ENCODE peak calls at places on chromosomes 4 and X, in six cellular contexts. One of them, this sample, is unnamed.

GRCh38 chr4:80069837-80070788 is 2.9 kb downstream of the ANTXR2 start:
- DNase-seq in neural progenitor cell: no peak
- DNase-seq in heart right ventricle: no peak
- DNase-seq in dorsolateral prefrontal cortex: no peak
- DNase-seq in aorta: no peak
- DNase-seq in testis: no peak
- DNase-seq in this sample: no peak

GRCh38 chrX:133215747-133216146 is 2.4 kb downstream of the TFDP3 start:
- DNase-seq in dorsolateral prefrontal cortex: no peak
- DNase-seq in neural progenitor cell: peak; percentile 38
- DNase-seq in aorta: no peak
- DNase-seq in heart right ventricle: no peak
- DNase-seq in testis: peak; percentile 30
- DNase-seq in this sample: peak; percentile 61

GRCh38 chr4:146132445-146132844 is 43.1 kb upstream of the LSM6 start:
- DNase-seq in dorsolateral prefrontal cortex: no peak
- DNase-seq in testis: no peak
- DNase-seq in aorta: no peak
- DNase-seq in neural progenitor cell: no peak
- DNase-seq in heart right ventricle: no peak
- DNase-seq in this sample: no peak

GRCh38 chr4:113683143-113683542 is 78.4 kb downstream of the CAMK2D start:
- DNase-seq in aorta: no peak
- DNase-seq in heart right ventricle: no peak
- DNase-seq in dorsolateral prefrontal cortex: no peak
- DNase-seq in testis: no peak
- DNase-seq in neural progenitor cell: no peak
- DNase-seq in this sample: no peak

GRCh38 chr4:128031756-128032384 is 29.2 kb upstream of the LARP1B start:
- DNase-seq in dorsolateral prefrontal cortex: no peak
- DNase-seq in heart right ventricle: no peak
- DNase-seq in aorta: no peak
- DNase-seq in testis: no peak
- DNase-seq in neural progenitor cell: no peak
- DNase-seq in this sample: no peak

GRCh38 chrX:70262952-70263567 is 3.1 kb upstream of the P2RY4 start:
- DNase-seq in heart right ventricle: peak; percentile 5
- DNase-seq in dorsolateral prefrontal cortex: no peak
- DNase-seq in aorta: no peak
- DNase-seq in neural progenitor cell: peak; percentile 67
- DNase-seq in testis: peak; percentile 47
- DNase-seq in this sample: peak; percentile 65

GRCh38 chr4:5037553-5038551 is 13.4 kb upstream of the STK32B start:
- DNase-seq in neural progenitor cell: no peak
- DNase-seq in dorsolateral prefrontal cortex: no peak
- DNase-seq in aorta: no peak
- DNase-seq in heart right ventricle: no peak
- DNase-seq in testis: no peak
- DNase-seq in this sample: no peak

GRCh38 chr4:155809835-155810234 is 51.0 kb downstream of the GUCY1B1 start:
- DNase-seq in testis: no peak
- DNase-seq in neural progenitor cell: peak; percentile 77
- DNase-seq in dorsolateral prefrontal cortex: no peak
- DNase-seq in heart right ventricle: peak; percentile 10
- DNase-seq in aorta: no peak
- DNase-seq in this sample: peak; percentile 6

GRCh38 chr4:7172946-7173345 is 19.4 kb upstream of the SORCS2 start:
- DNase-seq in dorsolateral prefrontal cortex: peak; percentile 15
- DNase-seq in testis: no peak
- DNase-seq in neural progenitor cell: no peak
- DNase-seq in aorta: no peak
- DNase-seq in heart right ventricle: no peak
- DNase-seq in this sample: peak; percentile 7

GRCh38 chr4:125244848-125245450 is 69.8 kb upstream of the FAT4 start:
- DNase-seq in aorta: no peak
- DNase-seq in testis: no peak
- DNase-seq in heart right ventricle: no peak
- DNase-seq in neural progenitor cell: no peak
- DNase-seq in dorsolateral prefrontal cortex: no peak
- DNase-seq in this sample: no peak

GRCh38 chr4:15702941-15703403 is at the start of gene BST1:
- DNase-seq in neural progenitor cell: peak; percentile 28
- DNase-seq in heart right ventricle: peak; percentile 67
- DNase-seq in dorsolateral prefrontal cortex: peak; percentile 61
- DNase-seq in testis: peak; percentile 53
- DNase-seq in aorta: peak; percentile 88
- DNase-seq in this sample: peak; percentile 25

GRCh38 chr4:41044165-41044564 is 170.2 kb downstream of the APBB2 start:
- DNase-seq in dorsolateral prefrontal cortex: no peak
- DNase-seq in neural progenitor cell: no peak
- DNase-seq in heart right ventricle: no peak
- DNase-seq in testis: no peak
- DNase-seq in aorta: no peak
- DNase-seq in this sample: no peak

GRCh38 chrX:20217279-20217678 is 49.4 kb downstream of the RPS6KA3 start:
- DNase-seq in dorsolateral prefrontal cortex: no peak
- DNase-seq in testis: no peak
- DNase-seq in neural progenitor cell: no peak
- DNase-seq in heart right ventricle: no peak
- DNase-seq in aorta: no peak
- DNase-seq in this sample: no peak

GRCh38 chr4:185809517-185810071 is 2.4 kb downstream of the SORBS2 start:
- DNase-seq in testis: no peak
- DNase-seq in aorta: no peak
- DNase-seq in neural progenitor cell: no peak
- DNase-seq in heart right ventricle: no peak
- DNase-seq in dorsolateral prefrontal cortex: no peak
- DNase-seq in this sample: no peak

GRCh38 chrX:130055899-130056298 is 54.4 kb downstream of the ELF4 start:
- DNase-seq in dorsolateral prefrontal cortex: no peak
- DNase-seq in neural progenitor cell: no peak
- DNase-seq in testis: no peak
- DNase-seq in heart right ventricle: no peak
- DNase-seq in aorta: no peak
- DNase-seq in this sample: peak; percentile 81

GRCh38 chr4:38094419-38094818 is 134.2 kb downstream of the PTTG2 start:
- DNase-seq in heart right ventricle: no peak
- DNase-seq in aorta: no peak
- DNase-seq in dorsolateral prefrontal cortex: no peak
- DNase-seq in testis: no peak
- DNase-seq in neural progenitor cell: no peak
- DNase-seq in this sample: no peak

GRCh38 chr4:38090450-38091246 is 130.4 kb downstream of the PTTG2 start:
- DNase-seq in dorsolateral prefrontal cortex: no peak
- DNase-seq in testis: no peak
- DNase-seq in heart right ventricle: no peak
- DNase-seq in aorta: no peak
- DNase-seq in neural progenitor cell: no peak
- DNase-seq in this sample: no peak

GRCh38 chr4:38089961-38090360 is 129.8 kb downstream of the PTTG2 start:
- DNase-seq in dorsolateral prefrontal cortex: no peak
- DNase-seq in heart right ventricle: no peak
- DNase-seq in aorta: no peak
- DNase-seq in neural progenitor cell: no peak
- DNase-seq in testis: no peak
- DNase-seq in this sample: no peak

GRCh38 chr4:38092701-38093100 is 132.5 kb downstream of the PTTG2 start:
- DNase-seq in aorta: no peak
- DNase-seq in neural progenitor cell: no peak
- DNase-seq in testis: no peak
- DNase-seq in dorsolateral prefrontal cortex: no peak
- DNase-seq in heart right ventricle: no peak
- DNase-seq in this sample: no peak

DNA sequence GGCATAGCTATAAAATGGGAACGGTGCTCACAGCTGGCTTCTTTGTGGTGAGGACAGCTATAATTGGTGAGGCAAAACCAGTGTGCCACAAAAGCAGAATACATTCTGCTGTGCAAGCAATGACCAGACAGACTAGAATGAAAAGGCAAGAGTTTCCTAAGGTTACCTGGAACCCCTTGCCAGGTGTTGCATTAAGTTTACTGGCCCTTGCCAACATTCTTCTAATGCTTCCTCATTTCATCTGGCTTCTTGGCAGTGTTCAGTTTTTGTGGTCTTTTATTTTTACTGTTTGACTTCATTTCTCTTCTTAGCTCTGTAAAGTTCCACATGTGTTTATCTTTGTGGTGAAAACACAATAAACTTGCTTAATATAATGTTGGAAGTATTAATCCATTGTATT is 131.4 kb downstream of the PTTG2 start:
- DNase-seq in heart right ventricle: no peak
- DNase-seq in aorta: no peak
- DNase-seq in testis: no peak
- DNase-seq in dorsolateral prefrontal cortex: no peak
- DNase-seq in neural progenitor cell: no peak
- DNase-seq in this sample: no peak
- H3K4me3 ChIP-seq in heart right ventricle: no peak overlapping the region
- H3K4me3 ChIP-seq in aorta: no peak overlapping the region
- H3K4me3 ChIP-seq in testis: no peak overlapping the region
- H3K4me3 ChIP-seq in dorsolateral prefrontal cortex: no peak overlapping the region
- H3K4me3 ChIP-seq in neural progenitor cell: no peak overlapping the region
- H3K4me3 ChIP-seq in this sample: no peak overlapping the region

GRCh38 chr4:86963697-86964096 is 28.9 kb downstream of the AFF1 start:
- DNase-seq in neural progenitor cell: no peak
- DNase-seq in heart right ventricle: no peak
- DNase-seq in testis: no peak
- DNase-seq in aorta: no peak
- DNase-seq in dorsolateral prefrontal cortex: no peak
- DNase-seq in this sample: no peak
- H3K27me3 ChIP-seq in neural progenitor cell: no peaks in the 10 kb centered on the region
- H3K27me3 ChIP-seq in heart right ventricle: no peaks in the 10 kb centered on the region
- H3K27me3 ChIP-seq in testis: no peaks in the 10 kb centered on the region
- H3K27me3 ChIP-seq in aorta: no peaks in the 10 kb centered on the region
- H3K27me3 ChIP-seq in dorsolateral prefrontal cortex: no peaks in the 10 kb centered on the region
- H3K27me3 ChIP-seq in this sample: no peaks in the 10 kb centered on the region

GRCh38 chrX:120753413-120754251 is 122.0 kb downstream of the CT47B1 start:
- DNase-seq in heart right ventricle: no peak
- DNase-seq in neural progenitor cell: no peak
- DNase-seq in dorsolateral prefrontal cortex: no peak
- DNase-seq in aorta: no peak
- DNase-seq in testis: no peak
- DNase-seq in this sample: no peak

GRCh38 chrX:120750381-120750780 is 120.5 kb upstream of the C1GALT1C1 start:
- DNase-seq in testis: no peak
- DNase-seq in neural progenitor cell: no peak
- DNase-seq in aorta: no peak
- DNase-seq in heart right ventricle: no peak
- DNase-seq in dorsolateral prefrontal cortex: no peak
- DNase-seq in this sample: no peak

GRCh38 chrX:120751683-120752082 is 121.8 kb upstream of the C1GALT1C1 start:
- DNase-seq in aorta: no peak
- DNase-seq in heart right ventricle: no peak
- DNase-seq in neural progenitor cell: no peak
- DNase-seq in testis: no peak
- DNase-seq in dorsolateral prefrontal cortex: no peak
- DNase-seq in this sample: no peak

GRCh38 chrX:120755066-120755846 is 120.4 kb downstream of the CT47B1 start:
- DNase-seq in heart right ventricle: no peak
- DNase-seq in aorta: no peak
- DNase-seq in testis: no peak
- DNase-seq in dorsolateral prefrontal cortex: no peak
- DNase-seq in neural progenitor cell: peak; percentile 3
- DNase-seq in this sample: no peak

DNA sequence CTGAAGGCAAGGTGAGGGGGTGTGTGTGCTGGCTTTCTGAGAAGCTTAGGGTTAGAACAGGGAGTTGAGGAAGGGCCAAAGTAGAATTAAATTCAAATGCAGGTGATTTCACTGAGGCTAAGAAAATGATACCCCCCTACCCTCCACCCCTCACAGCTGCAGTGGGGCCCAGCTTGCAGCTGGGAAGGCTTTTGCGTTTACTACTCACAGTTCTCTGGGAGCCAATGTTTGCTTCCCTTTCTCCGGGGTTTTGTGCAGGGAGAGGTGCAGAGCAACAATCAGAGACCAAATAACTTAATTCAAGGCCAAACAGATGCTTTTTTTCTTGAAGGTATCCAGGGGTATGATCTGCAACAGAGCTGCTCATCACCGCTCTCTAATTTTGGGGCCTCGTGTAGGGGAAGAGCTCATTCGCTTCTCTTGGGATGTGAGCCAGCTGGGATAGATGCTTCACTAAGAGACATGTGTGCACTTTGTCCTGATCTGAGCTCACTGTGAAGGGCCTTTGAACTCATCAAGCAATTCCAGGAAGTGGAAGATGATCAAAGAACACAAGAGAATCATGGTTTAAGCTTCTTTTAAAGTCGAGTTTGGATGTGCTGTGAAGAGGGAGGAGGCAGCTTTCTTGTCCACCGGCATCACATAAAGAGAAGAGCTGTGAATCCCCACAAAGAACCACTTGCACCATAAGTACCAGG is 122.7 kb upstream of the C1GALT1C1 start:
- DNase-seq in aorta: no peak
- DNase-seq in testis: no peak
- DNase-seq in dorsolateral prefrontal cortex: no peak
- DNase-seq in neural progenitor cell: no peak
- DNase-seq in heart right ventricle: no peak
- DNase-seq in this sample: no peak
- H3K4me3 ChIP-seq in aorta: no peak overlapping the region
- H3K4me3 ChIP-seq in testis: no peak overlapping the region
- H3K4me3 ChIP-seq in dorsolateral prefrontal cortex: no peak overlapping the region
- H3K4me3 ChIP-seq in neural progenitor cell: no peak overlapping the region
- H3K4me3 ChIP-seq in heart right ventricle: no peak overlapping the region
- H3K4me3 ChIP-seq in this sample: no peak overlapping the region

GRCh38 chr4:3790006-3790561 is 23.9 kb downstream of the ADRA2C start:
- DNase-seq in dorsolateral prefrontal cortex: no peak
- DNase-seq in neural progenitor cell: no peak
- DNase-seq in aorta: peak; percentile 30
- DNase-seq in heart right ventricle: no peak
- DNase-seq in testis: no peak
- DNase-seq in this sample: no peak

GRCh38 chr4:3789587-3789986 is 23.4 kb downstream of the ADRA2C start:
- DNase-seq in testis: no peak
- DNase-seq in dorsolateral prefrontal cortex: no peak
- DNase-seq in neural progenitor cell: no peak
- DNase-seq in aorta: no peak
- DNase-seq in heart right ventricle: no peak
- DNase-seq in this sample: no peak

GRCh38 chr4:3791910-3792542 is 25.8 kb downstream of the ADRA2C start:
- DNase-seq in heart right ventricle: peak; percentile 46
- DNase-seq in aorta: peak; percentile 48
- DNase-seq in neural progenitor cell: peak; percentile 89
- DNase-seq in dorsolateral prefrontal cortex: no peak
- DNase-seq in testis: peak; percentile 70
- DNase-seq in this sample: peak; percentile 95

GRCh38 chr4:3792813-3793212 is 26.6 kb downstream of the ADRA2C start:
- DNase-seq in aorta: peak; percentile 12
- DNase-seq in testis: peak; percentile 28
- DNase-seq in heart right ventricle: no peak
- DNase-seq in dorsolateral prefrontal cortex: no peak
- DNase-seq in neural progenitor cell: peak; percentile 82
- DNase-seq in this sample: peak; percentile 92

DNA sequence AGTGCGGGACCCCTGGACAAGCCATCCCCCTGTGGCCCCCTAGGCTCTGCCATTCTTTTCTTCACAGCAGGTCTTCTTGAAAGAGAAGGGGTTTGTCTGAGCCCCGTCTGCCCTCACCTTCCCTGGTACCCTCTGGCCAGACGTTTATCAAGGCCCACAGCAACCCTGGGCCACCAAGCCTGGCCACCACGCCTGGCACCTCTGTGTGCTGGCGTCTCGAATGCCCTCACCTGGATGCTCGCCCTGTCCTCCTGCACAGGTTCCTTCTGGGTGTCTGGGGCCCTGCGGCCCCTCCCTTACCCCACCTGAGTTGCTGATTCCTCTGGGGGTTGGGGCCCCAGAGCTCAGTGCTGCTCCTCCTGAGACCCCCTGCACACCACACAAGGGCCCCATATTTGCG is 25.1 kb downstream of the ADRA2C start:
- DNase-seq in heart right ventricle: no peak
- DNase-seq in neural progenitor cell: no peak
- DNase-seq in testis: no peak
- DNase-seq in dorsolateral prefrontal cortex: no peak
- DNase-seq in aorta: peak; percentile 29
- DNase-seq in this sample: no peak
- H3K27me3 ChIP-seq in heart right ventricle: peaks cover 30% of the 10 kb centered on the region
- H3K27me3 ChIP-seq in neural progenitor cell: no peaks in the 10 kb centered on the region
- H3K27me3 ChIP-seq in testis: no peaks in the 10 kb centered on the region
- H3K27me3 ChIP-seq in dorsolateral prefrontal cortex: peaks cover 9% of the 10 kb centered on the region
- H3K27me3 ChIP-seq in aorta: no peaks in the 10 kb centered on the region
- H3K27me3 ChIP-seq in this sample: no peaks in the 10 kb centered on the region

This sample was measured in H7.